ENCODE peak calls at places on chromosomes 11 and 22, in four cellular contexts. T is neural progenitor cell, E is H9, M is GM23248. D is an unnamed sample.
A peak's percentile ranks its signal among the peaks of the same experiment; 100 is the strongest.

GRCh38 chr11:100273066-100273815 is 413.8 kb upstream of the ARHGAP42 start:
- DNase-seq in T (no peak), M (no peak), E (no peak), D (peak; percentile 45)

GRCh38 chr11:4644233-4644632 is 451 bp downstream of the OR51E1 start:
- DNase-seq in E (no peak), M (no peak), T (no peak), D (no peak)

GRCh38 chr22:30922151-30922611 is 46.4 kb downstream of the MORC2 start:
- DNase-seq in M (peak; percentile 69), T (peak; percentile 25), E (no peak), D (peak; percentile 93)

GRCh38 chr11:90288207-90288821 is 65.5 kb upstream of the CHORDC1 start:
- DNase-seq in M (peak; percentile 49), E (no peak), T (peak; percentile 56), D (no peak)

GRCh38 chr11:3674189-3674588 is 3.0 kb upstream of the CHRNA10 start:
- DNase-seq in E (no peak), T (peak; percentile 10), M (peak; percentile 64), D (no peak)

GRCh38 chr11:20555783-20556182 is 43.6 kb upstream of the SLC6A5 start:
- DNase-seq in M (no peak), E (no peak), T (no peak), D (no peak)

GRCh38 chr11:88521354-88522310 is 184.1 kb upstream of the CTSC start:
- DNase-seq in T (no peak), M (peak; percentile 43), E (no peak), D (no peak)

GRCh38 chr22:49235463-49236300 is 592.0 kb downstream of the BRD1 start:
- DNase-seq in E (peak; percentile 34), M (no peak), T (peak; percentile 49), D (no peak)

GRCh38 chr11:123587044-123587443 is 67.4 kb downstream of the SCN3B start:
- DNase-seq in M (peak; percentile 50), T (no peak), E (no peak), D (no peak)

GRCh38 chr11:59680287-59681154 is 11.7 kb upstream of the PATL1 start:
- DNase-seq in M (peak; percentile 85), T (peak; percentile 86), E (peak; percentile 84), D (no peak)

GRCh38 chr11:45339754-45340519 is 53.8 kb upstream of the SYT13 start:
- DNase-seq in M (peak; percentile 85), T (peak; percentile 98), E (peak; percentile 98), D (peak; percentile 97)

GRCh38 chr11:1081601-1082311 is 7.1 kb downstream of the MUC2 start:
- DNase-seq in E (no peak), M (no peak), T (no peak), D (peak; percentile 53)

GRCh38 chr11:304915-305833 is 2.4 kb upstream of the IFITM2 start:
- DNase-seq in M (peak; percentile 87), T (peak; percentile 81), E (peak; percentile 75), D (no peak)

GRCh38 chr11:126214446-126215240 is 3.1 kb downstream of the FAM118B start:
- DNase-seq in T (no peak), M (peak; percentile 28), E (no peak), D (no peak)

GRCh38 chr11:47944555-47945128 is 35.7 kb upstream of the PTPRJ start:
- DNase-seq in M (peak; percentile 37), E (no peak), T (no peak), D (no peak)

GRCh38 chr11:47941907-47942558 is 38.3 kb upstream of the PTPRJ start:
- DNase-seq in E (no peak), M (no peak), T (peak; percentile 29), D (no peak)

GRCh38 chr11:47943721-47944554 is 36.4 kb upstream of the PTPRJ start:
- DNase-seq in M (no peak), T (peak; percentile 85), E (peak; percentile 72), D (no peak)

DNA sequence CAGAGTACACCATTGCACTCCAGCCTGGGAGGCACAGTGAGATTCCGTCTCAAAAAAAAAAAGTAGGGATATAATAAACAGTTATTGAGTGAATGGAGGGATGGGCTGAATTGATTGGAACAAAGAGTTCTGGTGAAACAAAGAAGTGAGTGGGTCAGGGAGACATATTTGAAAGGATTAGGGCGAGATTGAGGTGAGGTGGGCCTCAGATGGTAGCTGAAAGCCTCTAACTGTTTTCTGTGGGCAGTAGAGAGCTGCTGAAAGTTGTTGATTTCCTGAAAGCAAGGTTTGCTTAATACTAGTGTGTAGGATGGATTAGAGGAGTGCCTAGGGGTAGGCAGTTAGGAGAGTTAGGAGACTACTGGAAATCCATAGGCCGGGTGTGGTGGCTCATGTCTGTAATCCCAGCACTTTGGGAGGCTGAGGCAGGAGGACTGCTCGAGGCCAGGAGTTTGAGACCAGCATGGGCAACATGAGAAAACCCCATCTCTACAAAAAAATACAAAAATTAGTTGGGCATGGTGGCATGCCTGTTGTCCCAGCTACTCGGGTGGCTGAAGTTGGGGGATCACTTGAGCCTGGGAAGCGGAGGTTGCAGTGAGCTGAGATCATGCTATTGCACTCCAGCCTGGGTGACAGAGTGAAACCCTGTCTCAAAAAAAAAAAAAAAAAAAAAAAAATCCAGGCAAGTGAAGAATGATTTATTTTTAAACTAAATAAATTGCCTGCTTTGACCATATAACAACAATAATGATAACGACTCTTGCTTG is 41.4 kb upstream of the PTPRJ start:
- DNase-seq in T (no peak), M (no peak), E (no peak), D (no peak)
- H3K9ac ChIP-seq in T (no peak overlapping the region), M (no peak overlapping the region), E (no peak overlapping the region), D (no peak overlapping the region)

GRCh38 chr11:130522284-130522961 is 74.0 kb downstream of the ADAMTS15 start:
- DNase-seq in E (peak; percentile 92), M (peak; percentile 97), T (peak; percentile 79), D (peak; percentile 96)
- H3K9ac ChIP-seq in E (no peak overlapping the region), M (peak overlapping the region; percentile 52), T (no peak overlapping the region), D (no peak overlapping the region)

GRCh38 chr11:122451911-122452310 is 203.6 kb upstream of the UBASH3B start:
- DNase-seq in T (no peak), M (no peak), E (no peak), D (no peak)
- H3K9ac ChIP-seq in T (no peak overlapping the region), M (no peak overlapping the region), E (no peak overlapping the region), D (no peak overlapping the region)

GRCh38 chr22:23230348-23231068 is 50.2 kb downstream of the BCR start:
- DNase-seq in M (no peak), T (peak; percentile 74), E (peak; percentile 73), D (peak; percentile 22)
- H3K9ac ChIP-seq in M (no peak overlapping the region), T (no peak overlapping the region), E (no peak overlapping the region), D (no peak overlapping the region)

GRCh38 chr22:24426859-24427499 is 420 bp upstream of the ADORA2A start:
- DNase-seq in T (no peak), E (no peak), M (no peak), D (peak; percentile 80)
- H3K9ac ChIP-seq in T (no peak overlapping the region), E (no peak overlapping the region), M (no peak overlapping the region), D (no peak overlapping the region)

GRCh38 chr11:129996113-129996870 is 6.3 kb downstream of the PRDM10 start:
- DNase-seq in T (no peak), E (no peak), M (no peak), D (peak; percentile 46)
- H3K9ac ChIP-seq in T (no peak overlapping the region), E (no peak overlapping the region), M (no peak overlapping the region), D (no peak overlapping the region)

DNA sequence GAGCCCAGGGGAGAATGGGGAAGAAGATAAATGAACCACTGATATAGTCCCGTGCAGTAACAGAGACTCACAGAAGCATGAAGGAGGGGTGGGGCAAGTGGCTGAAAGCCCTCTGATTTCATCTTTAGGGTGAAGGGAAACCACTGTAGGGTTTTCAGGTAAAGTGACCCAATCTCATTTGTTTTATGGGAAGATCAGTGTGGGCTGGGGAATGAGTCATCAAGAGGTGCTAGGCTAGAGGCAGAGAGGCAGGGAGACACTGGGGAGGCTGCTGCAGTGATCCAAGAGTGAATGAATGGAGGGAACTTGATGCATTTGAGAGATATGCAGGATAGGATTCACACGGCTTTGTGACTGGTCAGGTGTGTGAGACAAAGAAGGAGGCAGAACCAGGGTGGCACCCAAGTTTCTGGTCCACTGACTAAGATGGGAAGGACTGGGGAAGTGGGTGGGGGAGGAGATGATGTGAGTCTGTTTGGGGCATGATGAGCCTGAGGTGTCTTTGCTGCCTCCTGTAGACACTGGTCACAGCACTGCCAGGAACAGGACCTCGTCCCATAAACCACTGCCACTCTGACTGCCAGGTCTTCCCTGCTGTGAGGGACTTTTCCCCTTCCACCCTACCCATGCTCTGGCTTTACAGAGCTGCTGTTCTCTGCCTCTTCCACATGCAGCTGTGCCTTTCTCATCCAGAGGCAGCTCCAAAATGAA is 239.0 kb downstream of the TENM4 start:
- DNase-seq in E (no peak), T (no peak), M (no peak), D (no peak)
- H3K9ac ChIP-seq in E (no peak overlapping the region), T (no peak overlapping the region), M (no peak overlapping the region), D (no peak overlapping the region)

GRCh38 chr11:130159657-130160459 is at the start of gene ST14:
- DNase-seq in T (peak; percentile 58), E (peak; percentile 61), M (peak; percentile 20), D (peak; percentile 93)

GRCh38 chr11:130159139-130159538 is 443 bp upstream of the ST14 start:
- DNase-seq in E (no peak), T (no peak), M (no peak), D (no peak)

GRCh38 chr11:130162733-130163132 is 3.2 kb downstream of the ST14 start:
- DNase-seq in E (no peak), T (no peak), M (peak; percentile 68), D (no peak)

GRCh38 chr11:130161441-130161840 is 1.9 kb downstream of the ST14 start:
- DNase-seq in T (no peak), M (no peak), E (no peak), D (no peak)

GRCh38 chr11:130160460-130161090 is 993 bp downstream of the ST14 start:
- DNase-seq in E (no peak), T (peak; percentile 19), M (no peak), D (no peak)
- H3K9ac ChIP-seq in E (no peak overlapping the region), T (no peak overlapping the region), M (no peak overlapping the region), D (peak overlapping the region; percentile 77)

GRCh38 chr11:8873966-8874365 is 37.0 kb upstream of the AKIP1 start:
- DNase-seq in M (no peak), T (no peak), E (no peak), D (no peak)

GRCh38 chr11:8878771-8879170 is 32.2 kb upstream of the AKIP1 start:
- DNase-seq in E (no peak), T (no peak), M (no peak), D (no peak)
- H3K9ac ChIP-seq in E (no peak overlapping the region), T (no peak overlapping the region), M (no peak overlapping the region), D (no peak overlapping the region)